ENCODE peak calls at places on chromosomes 13 and 19, in eight cellular contexts. I is cardiac fibroblast, Y is upper lobe of right lung, O is left lung, E is progenitor cell of endocrine pancreas, M is AG09319, S is lung, V is thoracic aorta. X is an unnamed sample.

GRCh38 chr19:19748249-19748938 is 15.5 kb upstream of the ZNF14 start:
- DNase-seq in I (no peak), Y (no peak), O (no peak), E (no peak), M (no peak), S (peak; percentile 9), V (no peak), X (no peak)

GRCh38 chr13:29901714-29902631 is 51.6 kb upstream of the UBL3 start:
- DNase-seq in I (peak; percentile 96), Y (no peak), O (peak; percentile 68), E (no peak), M (peak; percentile 74), S (peak; percentile 56), V (no peak), X (peak; percentile 68)

GRCh38 chr19:43476606-43477005 is 11.2 kb upstream of the LYPD3 start:
- DNase-seq in I (peak; percentile 78), Y (no peak), O (no peak), E (no peak), M (peak; percentile 92), S (no peak), V (no peak), X (no peak)

GRCh38 chr13:75636339-75637095 is 387 bp downstream of the LMO7 start:
- DNase-seq in I (peak; percentile 56), Y (peak; percentile 70), O (peak; percentile 39), E (peak; percentile 10), M (no peak), S (no peak), V (no peak), X (no peak)

GRCh38 chr19:18699403-18700054 is 16.0 kb downstream of the CRTC1 start:
- DNase-seq in I (no peak), Y (no peak), O (no peak), E (no peak), M (no peak), S (no peak), V (no peak), X (no peak)

GRCh38 chr19:19480688-19481087 is 34.7 kb downstream of the TSSK6 start:
- DNase-seq in I (no peak), Y (no peak), O (no peak), E (no peak), M (no peak), S (no peak), V (no peak), X (no peak)

GRCh38 chr13:98174321-98174720 is 2.7 kb downstream of the RNF113B start:
- DNase-seq in I (no peak), Y (no peak), O (no peak), E (no peak), M (no peak), S (no peak), V (no peak), X (no peak)

GRCh38 chr19:19185853-19186728 is 5.9 kb downstream of the BORCS8 start:
- DNase-seq in I (peak; percentile 59), Y (no peak), O (no peak), E (peak; percentile 31), M (no peak), S (peak; percentile 35), V (no peak), X (no peak)

GRCh38 chr13:24119593-24120508 is 40.7 kb upstream of the SPATA13 start:
- DNase-seq in I (no peak), Y (no peak), O (no peak), E (no peak), M (no peak), S (no peak), V (no peak), X (no peak)

GRCh38 chr13:32033744-32034143 is 2.2 kb downstream of the FRY start:
- DNase-seq in I (no peak), Y (no peak), O (no peak), E (no peak), M (no peak), S (no peak), V (no peak), X (no peak)

GRCh38 chr13:45086484-45086883 is 33.8 kb upstream of the GTF2F2 start:
- DNase-seq in I (peak; percentile 6), Y (no peak), O (no peak), E (no peak), M (no peak), S (no peak), V (no peak), X (no peak)

GRCh38 chr19:39212377-39212742 is 8.3 kb upstream of the SYCN start:
- DNase-seq in I (peak; percentile 38), Y (peak; percentile 72), O (peak; percentile 44), E (no peak), M (no peak), S (peak; percentile 40), V (no peak), X (no peak)

GRCh38 chr13:48542581-48543341 is 9.9 kb upstream of the RCBTB2 start:
- DNase-seq in I (peak; percentile 21), Y (peak; percentile 78), O (peak; percentile 57), E (no peak), M (no peak), S (no peak), V (no peak), X (no peak)

GRCh38 chr13:114118763-114119123 is 13.7 kb downstream of the RASA3 start:
- DNase-seq in I (peak; percentile 73), Y (no peak), O (no peak), E (no peak), M (no peak), S (no peak), V (no peak), X (no peak)

GRCh38 chr13:101155920-101156319 is 260.4 kb downstream of the NALCN start:
- DNase-seq in I (no peak), Y (no peak), O (no peak), E (no peak), M (no peak), S (no peak), V (no peak), X (no peak)

GRCh38 chr13:100883453-100883852 is 208.9 kb upstream of the TMTC4 start:
- DNase-seq in I (no peak), Y (no peak), O (no peak), E (no peak), M (no peak), S (no peak), V (no peak), X (no peak)

GRCh38 chr19:1211494-1212234 is 6.1 kb downstream of the STK11 start:
- DNase-seq in I (no peak), Y (peak; percentile 78), O (no peak), E (no peak), M (no peak), S (no peak), V (no peak), X (peak; percentile 81)

GRCh38 chr13:47033216-47033615 is 136.4 kb upstream of the HTR2A start:
- DNase-seq in I (peak; percentile 62), Y (no peak), O (no peak), E (no peak), M (no peak), S (no peak), V (no peak), X (no peak)

GRCh38 chr13:61275251-61275650 is 140.4 kb downstream of the PCDH20 start:
- DNase-seq in I (no peak), Y (no peak), O (no peak), E (no peak), M (no peak), S (no peak), V (no peak), X (no peak)

GRCh38 chr19:4177146-4177545 is 5.2 kb downstream of the SIRT6 start:
- DNase-seq in I (no peak), Y (no peak), O (no peak), E (no peak), M (no peak), S (no peak), V (no peak), X (no peak)
- TF ChIP-seq CTCF in I (no peak), Y (no peak), O (no peak), E (no peak), M (no peak), S (no peak), V (no peak), X (no peak)

GRCh38 chr13:28658796-28659610 is at the start of gene POMP:
- DNase-seq in I (peak; percentile 98), Y (peak; percentile 97), O (peak; percentile 94), E (peak; percentile 74), M (peak; percentile 88), S (peak; percentile 94), V (peak; percentile 81), X (peak; percentile 82)

GRCh38 chr13:28655566-28655965 is 3.4 kb upstream of the POMP start:
- DNase-seq in I (peak; percentile 79), Y (no peak), O (no peak), E (no peak), M (no peak), S (no peak), V (no peak), X (no peak)

GRCh38 chr13:28658539-28658795 is 463 bp upstream of the POMP start:
- DNase-seq in I (no peak), Y (no peak), O (no peak), E (no peak), M (no peak), S (no peak), V (no peak), X (no peak)

GRCh38 chr13:28659611-28659970 is 661 bp downstream of the POMP start:
- DNase-seq in I (peak; percentile 74), Y (no peak), O (no peak), E (no peak), M (no peak), S (no peak), V (no peak), X (no peak)

GRCh38 chr13:28657784-28658538 is 969 bp upstream of the POMP start:
- DNase-seq in I (peak; percentile 61), Y (no peak), O (no peak), E (no peak), M (no peak), S (no peak), V (no peak), X (no peak)
- TF ChIP-seq CTCF in I (peak; percentile 7), Y (no peak), O (no peak), E (no peak), M (peak; percentile 18), S (no peak), V (no peak), X (no peak)

GRCh38 chr13:85618514-85618913 is 180.7 kb downstream of the SLITRK6 start:
- DNase-seq in I (no peak), Y (no peak), O (no peak), E (no peak), M (no peak), S (no peak), V (no peak), X (no peak)
- TF ChIP-seq CTCF in I (no peak), Y (no peak), O (no peak), E (no peak), M (no peak), S (no peak), V (no peak), X (no peak)

DNA sequence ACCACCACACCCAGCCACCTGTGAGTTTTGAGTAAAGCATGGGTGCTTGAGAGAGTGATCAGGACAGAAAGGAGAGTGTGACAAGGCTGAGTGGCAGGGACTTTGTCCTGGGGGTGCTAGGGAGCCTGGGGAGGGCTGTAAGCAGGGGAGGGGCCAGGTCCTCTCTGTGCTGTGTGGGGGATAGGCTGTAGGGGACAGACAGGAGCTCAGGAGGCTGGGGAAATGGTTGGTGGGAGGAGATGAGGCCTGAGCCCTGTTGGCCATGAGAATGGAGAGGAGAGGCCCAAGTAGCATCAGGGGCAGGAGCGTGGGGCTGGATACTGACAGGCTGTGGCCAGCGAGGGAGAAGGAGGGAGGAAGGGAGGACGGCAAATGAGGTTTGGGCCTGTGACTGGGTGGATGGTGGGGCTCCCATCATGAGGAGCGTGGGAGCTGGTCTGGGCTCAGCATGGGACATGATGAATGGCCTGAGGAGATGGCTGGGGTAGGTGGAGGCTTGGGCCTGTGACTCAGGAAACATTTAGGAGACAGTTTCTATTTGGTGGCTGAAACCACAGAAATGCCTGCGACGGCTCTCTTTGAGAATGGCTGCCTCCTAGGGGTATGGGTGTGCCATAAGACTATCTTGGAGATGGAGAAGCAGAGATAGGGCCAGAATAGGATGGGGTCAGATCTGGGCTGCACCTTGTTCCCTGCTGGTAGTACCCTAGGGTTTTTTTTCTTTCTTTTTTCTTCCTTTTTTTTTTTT is 25.0 kb downstream of the GRIN2D start:
- DNase-seq in I (no peak), Y (no peak), O (no peak), E (no peak), M (no peak), S (no peak), V (no peak), X (no peak)
- TF ChIP-seq CTCF in I (no peak), Y (no peak), O (no peak), E (no peak), M (no peak), S (no peak), V (no peak), X (no peak)

X was measured in breast epithelium.